ENCODE peak calls at places on chromosome 9, in six cellular contexts. One of them, this sample, is unnamed.

GRCh38 chr9:14710804-14711203 is 11.7 kb downstream of the CER1 start:
- DNase-seq in HepG2: no peak
- DNase-seq in K562: no peak
- DNase-seq in GM12891: no peak
- DNase-seq in GM12878: no peak
- DNase-seq in H1: no peak
- DNase-seq in this sample: no peak

GRCh38 chr9:108813951-108814601 is 41.7 kb downstream of the ACTL7B start:
- DNase-seq in HepG2: peak
- DNase-seq in K562: no peak
- DNase-seq in GM12891: no peak
- DNase-seq in GM12878: no peak
- DNase-seq in H1: no peak
- DNase-seq in this sample: no peak

GRCh38 chr9:121157939-121158338 is 43.7 kb downstream of the RAB14 start:
- DNase-seq in HepG2: no peak
- DNase-seq in K562: no peak
- DNase-seq in GM12891: no peak
- DNase-seq in GM12878: no peak
- DNase-seq in H1: no peak
- DNase-seq in this sample: no peak

GRCh38 chr9:82987790-82988189 is 75.2 kb downstream of the RASEF start:
- DNase-seq in HepG2: no peak
- DNase-seq in K562: no peak
- DNase-seq in GM12891: no peak
- DNase-seq in GM12878: no peak
- DNase-seq in H1: no peak
- DNase-seq in this sample: no peak

GRCh38 chr9:92711146-92711545 is 41.2 kb upstream of the IPPK start:
- DNase-seq in HepG2: no peak
- DNase-seq in K562: peak
- DNase-seq in GM12891: no peak
- DNase-seq in GM12878: no peak
- DNase-seq in H1: no peak
- DNase-seq in this sample: no peak

GRCh38 chr9:36286388-36286787 is 28.1 kb upstream of the GNE start:
- DNase-seq in HepG2: no peak
- DNase-seq in K562: no peak
- DNase-seq in GM12891: no peak
- DNase-seq in GM12878: no peak
- DNase-seq in H1: no peak
- DNase-seq in this sample: no peak

GRCh38 chr9:37037744-37038640 is 3.9 kb upstream of the PAX5 start:
- DNase-seq in HepG2: no peak
- DNase-seq in K562: no peak
- DNase-seq in GM12891: no peak
- DNase-seq in GM12878: no peak
- DNase-seq in H1: peak
- DNase-seq in this sample: peak

GRCh38 chr9:16396389-16396788 is 474.1 kb downstream of the BNC2 start:
- DNase-seq in HepG2: no peak
- DNase-seq in K562: no peak
- DNase-seq in GM12891: no peak
- DNase-seq in GM12878: no peak
- DNase-seq in H1: no peak
- DNase-seq in this sample: no peak

GRCh38 chr9:70564464-70565190 is 150.2 kb upstream of the KLF9 start:
- DNase-seq in HepG2: no peak
- DNase-seq in K562: no peak
- DNase-seq in GM12891: no peak
- DNase-seq in GM12878: no peak
- DNase-seq in H1: no peak
- DNase-seq in this sample: no peak

GRCh38 chr9:5095795-5096194 is 89.6 kb downstream of the INSL6 start:
- DNase-seq in HepG2: no peak
- DNase-seq in K562: no peak
- DNase-seq in GM12891: no peak
- DNase-seq in GM12878: no peak
- DNase-seq in H1: no peak
- DNase-seq in this sample: no peak

GRCh38 chr9:134410078-134410834 is 84.0 kb downstream of the RXRA start:
- DNase-seq in HepG2: no peak
- DNase-seq in K562: no peak
- DNase-seq in GM12891: no peak
- DNase-seq in GM12878: no peak
- DNase-seq in H1: no peak
- DNase-seq in this sample: no peak
- TF ChIP-seq POLR2AphosphoS5 in HepG2: no peak
- TF ChIP-seq POLR2AphosphoS5 in K562: no peak
- TF ChIP-seq POLR2AphosphoS5 in GM12891: no peak
- TF ChIP-seq POLR2AphosphoS5 in GM12878: no peak
- TF ChIP-seq POLR2AphosphoS5 in H1: no peak
- TF ChIP-seq POLR2AphosphoS5 in this sample: no peak

DNA sequence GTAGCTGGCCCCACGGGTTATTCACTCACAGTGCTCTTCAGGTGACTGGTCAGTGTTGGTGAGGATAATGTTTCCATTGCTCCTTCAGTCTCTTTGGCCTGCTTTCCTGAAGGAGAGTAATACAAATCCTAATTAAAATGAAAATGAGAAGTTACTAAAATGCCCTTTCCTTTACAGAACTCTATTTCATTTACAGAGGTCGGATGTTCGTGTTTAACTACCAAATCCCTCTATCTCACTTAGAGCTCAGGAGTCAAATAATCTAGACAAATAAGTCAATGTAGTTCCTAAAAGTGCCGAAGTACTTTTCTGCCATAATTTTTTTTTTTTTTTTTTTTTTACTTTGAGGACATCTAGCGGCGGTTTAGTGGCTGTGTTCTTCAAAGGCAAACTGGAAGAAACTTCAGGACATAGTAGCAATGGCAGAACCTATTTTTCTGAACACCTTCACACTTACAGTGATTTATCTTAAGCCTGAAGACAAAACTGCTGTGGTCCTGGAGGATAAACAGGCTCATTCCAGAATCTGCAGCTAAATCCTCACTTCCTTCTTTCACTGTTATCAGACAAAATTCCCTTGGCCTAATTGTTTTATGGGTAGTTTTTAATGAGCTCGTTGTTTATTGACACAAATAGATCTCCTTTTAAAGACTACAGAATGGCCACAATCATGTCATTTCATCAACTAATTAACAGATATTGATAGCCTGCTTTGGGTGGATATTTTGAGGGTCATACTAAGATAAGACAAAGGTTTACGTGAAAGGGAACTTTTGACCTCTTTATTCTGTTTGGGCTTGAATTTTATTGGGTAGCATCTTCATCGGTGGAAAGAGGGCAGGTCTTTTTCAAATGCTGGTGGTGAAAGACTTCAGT is 207.6 kb upstream of the DMRTA1 start:
- DNase-seq in HepG2: peak
- DNase-seq in K562: no peak
- DNase-seq in GM12891: no peak
- DNase-seq in GM12878: no peak
- DNase-seq in H1: no peak
- DNase-seq in this sample: no peak
- TF ChIP-seq TAF1 in HepG2: no peak
- TF ChIP-seq TAF1 in K562: no peak
- TF ChIP-seq TAF1 in GM12891: no peak
- TF ChIP-seq TAF1 in GM12878: no peak
- TF ChIP-seq TAF1 in H1: no peak
- TF ChIP-seq TAF1 in this sample: no peak

GRCh38 chr9:650362-650761 is 191.1 kb upstream of the DMRT1 start:
- DNase-seq in HepG2: no peak
- DNase-seq in K562: no peak
- DNase-seq in GM12891: no peak
- DNase-seq in GM12878: no peak
- DNase-seq in H1: no peak
- DNase-seq in this sample: no peak

GRCh38 chr9:647522-647921 is 194.0 kb upstream of the DMRT1 start:
- DNase-seq in HepG2: no peak
- DNase-seq in K562: no peak
- DNase-seq in GM12891: no peak
- DNase-seq in GM12878: no peak
- DNase-seq in H1: no peak
- DNase-seq in this sample: no peak

GRCh38 chr9:652896-653295 is 188.6 kb upstream of the DMRT1 start:
- DNase-seq in HepG2: no peak
- DNase-seq in K562: no peak
- DNase-seq in GM12891: no peak
- DNase-seq in GM12878: no peak
- DNase-seq in H1: no peak
- DNase-seq in this sample: no peak

GRCh38 chr9:651372-651771 is 190.1 kb upstream of the DMRT1 start:
- DNase-seq in HepG2: no peak
- DNase-seq in K562: no peak
- DNase-seq in GM12891: no peak
- DNase-seq in GM12878: no peak
- DNase-seq in H1: no peak
- DNase-seq in this sample: no peak

GRCh38 chr9:649128-650074 is 192.1 kb upstream of the DMRT1 start:
- DNase-seq in HepG2: no peak
- DNase-seq in K562: no peak
- DNase-seq in GM12891: no peak
- DNase-seq in GM12878: no peak
- DNase-seq in H1: no peak
- DNase-seq in this sample: no peak
- TF ChIP-seq POLR2A in HepG2: no peak
- TF ChIP-seq POLR2A in K562: no peak
- TF ChIP-seq POLR2A in GM12891: no peak
- TF ChIP-seq POLR2A in GM12878: no peak
- TF ChIP-seq POLR2A in H1: no peak
- TF ChIP-seq POLR2A in this sample: no peak

GRCh38 chr9:122991370-122991830 is 42.1 kb upstream of the GPR21 start:
- DNase-seq in HepG2: peak
- DNase-seq in K562: peak
- DNase-seq in GM12891: peak
- DNase-seq in GM12878: peak
- DNase-seq in H1: no peak
- DNase-seq in this sample: no peak
- TF ChIP-seq POLR2AphosphoS5 in HepG2: no peak
- TF ChIP-seq POLR2AphosphoS5 in K562: no peak
- TF ChIP-seq POLR2AphosphoS5 in GM12891: no peak
- TF ChIP-seq POLR2AphosphoS5 in GM12878: no peak
- TF ChIP-seq POLR2AphosphoS5 in H1: no peak
- TF ChIP-seq POLR2AphosphoS5 in this sample: no peak

GRCh38 chr9:129125478-129125877 is 14.3 kb downstream of the PTPA start:
- DNase-seq in HepG2: no peak
- DNase-seq in K562: no peak
- DNase-seq in GM12891: no peak
- DNase-seq in GM12878: no peak
- DNase-seq in H1: no peak
- DNase-seq in this sample: no peak
- TF ChIP-seq TAF1 in HepG2: no peak
- TF ChIP-seq TAF1 in K562: no peak
- TF ChIP-seq TAF1 in GM12891: no peak
- TF ChIP-seq TAF1 in GM12878: no peak
- TF ChIP-seq TAF1 in H1: no peak
- TF ChIP-seq TAF1 in this sample: no peak

DNA sequence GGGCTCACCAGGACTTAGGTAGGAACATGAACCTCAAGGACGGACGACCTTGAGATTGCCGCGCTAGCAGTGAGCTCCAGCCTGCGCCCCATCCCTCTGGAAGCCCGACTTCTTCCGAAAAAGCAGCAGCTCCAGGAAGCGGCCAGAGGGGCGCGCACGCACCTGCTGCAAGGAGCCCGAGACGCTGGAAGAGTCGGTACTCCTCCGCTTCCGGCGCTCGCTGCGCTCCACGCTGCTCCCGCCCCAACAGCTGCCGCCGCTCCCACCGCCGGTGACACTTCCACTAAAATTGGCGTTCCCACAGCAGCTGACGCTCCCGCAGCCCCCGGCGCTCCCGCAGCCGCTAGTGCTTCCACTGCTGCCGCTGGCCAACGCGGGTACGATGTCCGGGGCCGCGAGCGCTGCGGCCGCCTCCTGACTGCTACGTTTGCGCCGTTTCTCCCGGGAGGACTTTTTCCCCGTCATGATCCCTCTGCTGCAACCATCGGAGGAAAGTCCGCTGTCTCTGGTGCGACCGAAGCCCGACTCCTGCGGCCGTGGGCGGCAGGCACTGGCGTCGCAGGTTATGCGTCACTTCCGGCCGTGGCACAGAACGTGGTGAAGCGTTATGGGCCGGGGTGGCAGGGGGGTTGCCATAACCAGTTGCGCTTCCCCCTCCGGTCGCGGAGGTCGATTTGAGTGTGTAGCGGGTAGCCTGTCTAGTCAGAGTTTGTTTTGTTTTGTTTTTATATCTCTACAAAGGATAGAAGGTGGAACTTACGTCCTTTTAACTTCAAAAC is at the start of gene CAAP1:
- DNase-seq in HepG2: peak
- DNase-seq in K562: peak
- DNase-seq in GM12891: peak
- DNase-seq in GM12878: peak
- DNase-seq in H1: peak
- DNase-seq in this sample: peak
- TF ChIP-seq POLR2A in HepG2: peak
- TF ChIP-seq POLR2A in K562: peak
- TF ChIP-seq POLR2A in GM12891: peak
- TF ChIP-seq POLR2A in GM12878: peak
- TF ChIP-seq POLR2A in H1: peak
- TF ChIP-seq POLR2A in this sample: peak

GRCh38 chr9:127474592-127474991 is 23.3 kb downstream of the LRSAM1 start:
- DNase-seq in HepG2: no peak
- DNase-seq in K562: no peak
- DNase-seq in GM12891: no peak
- DNase-seq in GM12878: no peak
- DNase-seq in H1: no peak
- DNase-seq in this sample: no peak

GRCh38 chr9:127479507-127480081 is 28.3 kb downstream of the LRSAM1 start:
- DNase-seq in HepG2: no peak
- DNase-seq in K562: no peak
- DNase-seq in GM12891: no peak
- DNase-seq in GM12878: no peak
- DNase-seq in H1: no peak
- DNase-seq in this sample: no peak

GRCh38 chr9:127473501-127473900 is 22.2 kb downstream of the LRSAM1 start:
- DNase-seq in HepG2: no peak
- DNase-seq in K562: no peak
- DNase-seq in GM12891: no peak
- DNase-seq in GM12878: no peak
- DNase-seq in H1: no peak
- DNase-seq in this sample: no peak

GRCh38 chr9:127470662-127471061 is 19.4 kb downstream of the LRSAM1 start:
- DNase-seq in HepG2: no peak
- DNase-seq in K562: no peak
- DNase-seq in GM12891: no peak
- DNase-seq in GM12878: no peak
- DNase-seq in H1: no peak
- DNase-seq in this sample: no peak

GRCh38 chr9:127473932-127474331 is 22.6 kb downstream of the LRSAM1 start:
- DNase-seq in HepG2: no peak
- DNase-seq in K562: no peak
- DNase-seq in GM12891: no peak
- DNase-seq in GM12878: no peak
- DNase-seq in H1: no peak
- DNase-seq in this sample: no peak
- TF ChIP-seq POLR2AphosphoS5 in HepG2: no peak
- TF ChIP-seq POLR2AphosphoS5 in K562: no peak
- TF ChIP-seq POLR2AphosphoS5 in GM12891: no peak
- TF ChIP-seq POLR2AphosphoS5 in GM12878: no peak
- TF ChIP-seq POLR2AphosphoS5 in H1: no peak
- TF ChIP-seq POLR2AphosphoS5 in this sample: no peak

This sample was measured in GM12892.